ENCODE peak calls at places on chromosomes 7 and 10, in eight cellular contexts. One of them, this sample, is unnamed.

GRCh38 chr7:956031-956430 is 1.6 kb upstream of the ADAP1 start:
- DNase-seq in AG04450: no peak
- DNase-seq in MCF 10A: no peak
- DNase-seq in hippocampal formation: no peak
- DNase-seq in choroid plexus epithelial cell: no peak
- DNase-seq in AG08396: no peak
- DNase-seq in foreskin fibroblast: no peak
- DNase-seq in AG20443: no peak
- DNase-seq in this sample: no peak

GRCh38 chr7:155856656-155857055 is 44.4 kb upstream of the SHH start:
- DNase-seq in AG04450: no peak
- DNase-seq in MCF 10A: no peak
- DNase-seq in hippocampal formation: no peak
- DNase-seq in choroid plexus epithelial cell: no peak
- DNase-seq in AG08396: no peak
- DNase-seq in foreskin fibroblast: no peak
- DNase-seq in AG20443: no peak
- DNase-seq in this sample: no peak

GRCh38 chr10:124612611-124613498 is 131.3 kb downstream of the FAM53B start:
- DNase-seq in AG04450: no peak
- DNase-seq in MCF 10A: no peak
- DNase-seq in hippocampal formation: no peak
- DNase-seq in choroid plexus epithelial cell: peak; percentile 43
- DNase-seq in AG08396: peak; percentile 45
- DNase-seq in foreskin fibroblast: no peak
- DNase-seq in AG20443: peak; percentile 44
- DNase-seq in this sample: no peak

GRCh38 chr10:22481687-22482539 is 136.6 kb downstream of the SPAG6 start:
- DNase-seq in AG04450: no peak
- DNase-seq in MCF 10A: peak; percentile 79
- DNase-seq in hippocampal formation: no peak
- DNase-seq in choroid plexus epithelial cell: no peak
- DNase-seq in AG08396: no peak
- DNase-seq in foreskin fibroblast: no peak
- DNase-seq in AG20443: peak; percentile 60
- DNase-seq in this sample: no peak

GRCh38 chr7:2030475-2031456 is 202.0 kb downstream of the MAD1L1 start:
- DNase-seq in AG04450: no peak
- DNase-seq in MCF 10A: no peak
- DNase-seq in hippocampal formation: no peak
- DNase-seq in choroid plexus epithelial cell: no peak
- DNase-seq in AG08396: no peak
- DNase-seq in foreskin fibroblast: no peak
- DNase-seq in AG20443: no peak
- DNase-seq in this sample: no peak

GRCh38 chr10:44897049-44897448 is 14.1 kb upstream of the TMEM72 start:
- DNase-seq in AG04450: no peak
- DNase-seq in MCF 10A: no peak
- DNase-seq in hippocampal formation: no peak
- DNase-seq in choroid plexus epithelial cell: no peak
- DNase-seq in AG08396: no peak
- DNase-seq in foreskin fibroblast: no peak
- DNase-seq in AG20443: no peak
- DNase-seq in this sample: no peak

GRCh38 chr10:46555366-46555712 is 1.1 kb downstream of the GPRIN2 start:
- DNase-seq in AG04450: no peak
- DNase-seq in MCF 10A: no peak
- DNase-seq in hippocampal formation: no peak
- DNase-seq in choroid plexus epithelial cell: no peak
- DNase-seq in AG08396: no peak
- DNase-seq in foreskin fibroblast: no peak
- DNase-seq in AG20443: no peak
- DNase-seq in this sample: no peak

GRCh38 chr10:25261571-25261970 is 86.8 kb downstream of the GPR158 start:
- DNase-seq in AG04450: no peak
- DNase-seq in MCF 10A: no peak
- DNase-seq in hippocampal formation: no peak
- DNase-seq in choroid plexus epithelial cell: no peak
- DNase-seq in AG08396: no peak
- DNase-seq in foreskin fibroblast: no peak
- DNase-seq in AG20443: no peak
- DNase-seq in this sample: peak; percentile 7

GRCh38 chr7:108037140-108037539 is 34.2 kb upstream of the LAMB1 start:
- DNase-seq in AG04450: no peak
- DNase-seq in MCF 10A: no peak
- DNase-seq in hippocampal formation: no peak
- DNase-seq in choroid plexus epithelial cell: no peak
- DNase-seq in AG08396: no peak
- DNase-seq in foreskin fibroblast: no peak
- DNase-seq in AG20443: no peak
- DNase-seq in this sample: no peak

GRCh38 chr7:106730021-106730420 is 69.1 kb upstream of the CCDC71L start:
- DNase-seq in AG04450: no peak
- DNase-seq in MCF 10A: peak; percentile 34
- DNase-seq in hippocampal formation: no peak
- DNase-seq in choroid plexus epithelial cell: no peak
- DNase-seq in AG08396: no peak
- DNase-seq in foreskin fibroblast: no peak
- DNase-seq in AG20443: no peak
- DNase-seq in this sample: no peak

GRCh38 chr7:100964630-100965029 is 4.7 kb upstream of the MUC12 start:
- DNase-seq in AG04450: no peak
- DNase-seq in MCF 10A: no peak
- DNase-seq in hippocampal formation: no peak
- DNase-seq in choroid plexus epithelial cell: no peak
- DNase-seq in AG08396: no peak
- DNase-seq in foreskin fibroblast: no peak
- DNase-seq in AG20443: no peak
- DNase-seq in this sample: no peak

GRCh38 chr7:144717720-144718119 is 118.1 kb downstream of the TPK1 start:
- DNase-seq in AG04450: no peak
- DNase-seq in MCF 10A: no peak
- DNase-seq in hippocampal formation: no peak
- DNase-seq in choroid plexus epithelial cell: no peak
- DNase-seq in AG08396: no peak
- DNase-seq in foreskin fibroblast: no peak
- DNase-seq in AG20443: no peak
- DNase-seq in this sample: no peak

GRCh38 chr7:47085491-47086275 is 496.2 kb downstream of the TNS3 start:
- DNase-seq in AG04450: no peak
- DNase-seq in MCF 10A: no peak
- DNase-seq in hippocampal formation: no peak
- DNase-seq in choroid plexus epithelial cell: no peak
- DNase-seq in AG08396: no peak
- DNase-seq in foreskin fibroblast: no peak
- DNase-seq in AG20443: no peak
- DNase-seq in this sample: no peak

GRCh38 chr10:92891885-92892705 is 43.8 kb downstream of the EXOC6 start:
- DNase-seq in AG04450: peak; percentile 72
- DNase-seq in MCF 10A: peak; percentile 99
- DNase-seq in hippocampal formation: no peak
- DNase-seq in choroid plexus epithelial cell: peak; percentile 89
- DNase-seq in AG08396: peak; percentile 64
- DNase-seq in foreskin fibroblast: peak; percentile 85
- DNase-seq in AG20443: peak; percentile 32
- DNase-seq in this sample: no peak

GRCh38 chr10:28623483-28623882 is 53.8 kb upstream of the BAMBI start:
- DNase-seq in AG04450: no peak
- DNase-seq in MCF 10A: no peak
- DNase-seq in hippocampal formation: no peak
- DNase-seq in choroid plexus epithelial cell: no peak
- DNase-seq in AG08396: no peak
- DNase-seq in foreskin fibroblast: no peak
- DNase-seq in AG20443: no peak
- DNase-seq in this sample: no peak

GRCh38 chr7:30648744-30649540 is 33.3 kb downstream of the CRHR2 start:
- DNase-seq in AG04450: no peak
- DNase-seq in MCF 10A: no peak
- DNase-seq in hippocampal formation: no peak
- DNase-seq in choroid plexus epithelial cell: no peak
- DNase-seq in AG08396: no peak
- DNase-seq in foreskin fibroblast: no peak
- DNase-seq in AG20443: no peak
- DNase-seq in this sample: no peak

GRCh38 chr7:112080441-112080840 is 125.8 kb downstream of the DOCK4 start:
- DNase-seq in AG04450: peak; percentile 67
- DNase-seq in MCF 10A: peak; percentile 86
- DNase-seq in hippocampal formation: peak; percentile 38
- DNase-seq in choroid plexus epithelial cell: peak; percentile 94
- DNase-seq in AG08396: peak; percentile 49
- DNase-seq in foreskin fibroblast: peak; percentile 90
- DNase-seq in AG20443: peak; percentile 47
- DNase-seq in this sample: no peak

GRCh38 chr10:10845240-10845639 is 172.4 kb upstream of the CELF2 start:
- DNase-seq in AG04450: no peak
- DNase-seq in MCF 10A: no peak
- DNase-seq in hippocampal formation: no peak
- DNase-seq in choroid plexus epithelial cell: no peak
- DNase-seq in AG08396: no peak
- DNase-seq in foreskin fibroblast: no peak
- DNase-seq in AG20443: no peak
- DNase-seq in this sample: no peak

GRCh38 chr7:74043523-74043951 is 15.6 kb downstream of the ELN start:
- DNase-seq in AG04450: peak; percentile 44
- DNase-seq in MCF 10A: no peak
- DNase-seq in hippocampal formation: no peak
- DNase-seq in choroid plexus epithelial cell: peak; percentile 68
- DNase-seq in AG08396: peak; percentile 57
- DNase-seq in foreskin fibroblast: no peak
- DNase-seq in AG20443: no peak
- DNase-seq in this sample: no peak

GRCh38 chr7:78747568-78747967 is 705.9 kb downstream of the MAGI2 start:
- DNase-seq in AG04450: no peak
- DNase-seq in MCF 10A: no peak
- DNase-seq in hippocampal formation: no peak
- DNase-seq in choroid plexus epithelial cell: no peak
- DNase-seq in AG08396: no peak
- DNase-seq in foreskin fibroblast: no peak
- DNase-seq in AG20443: no peak
- DNase-seq in this sample: no peak

GRCh38 chr10:1382711-1383110 is 326.5 kb downstream of the WDR37 start:
- DNase-seq in AG04450: no peak
- DNase-seq in MCF 10A: no peak
- DNase-seq in hippocampal formation: no peak
- DNase-seq in choroid plexus epithelial cell: no peak
- DNase-seq in AG08396: no peak
- DNase-seq in foreskin fibroblast: no peak
- DNase-seq in AG20443: no peak
- DNase-seq in this sample: no peak

GRCh38 chr10:43111101-43111500 is 27.1 kb upstream of the CSGALNACT2 start:
- DNase-seq in AG04450: no peak
- DNase-seq in MCF 10A: no peak
- DNase-seq in hippocampal formation: no peak
- DNase-seq in choroid plexus epithelial cell: no peak
- DNase-seq in AG08396: no peak
- DNase-seq in foreskin fibroblast: no peak
- DNase-seq in AG20443: no peak
- DNase-seq in this sample: no peak

GRCh38 chr10:96686514-96686913 is 33.8 kb downstream of the PIK3AP1 start:
- DNase-seq in AG04450: no peak
- DNase-seq in MCF 10A: no peak
- DNase-seq in hippocampal formation: no peak
- DNase-seq in choroid plexus epithelial cell: no peak
- DNase-seq in AG08396: no peak
- DNase-seq in foreskin fibroblast: no peak
- DNase-seq in AG20443: no peak
- DNase-seq in this sample: no peak

GRCh38 chr10:130045091-130045652 is 65.5 kb downstream of the C10orf143 start:
- DNase-seq in AG04450: no peak
- DNase-seq in MCF 10A: peak; percentile 32
- DNase-seq in hippocampal formation: no peak
- DNase-seq in choroid plexus epithelial cell: no peak
- DNase-seq in AG08396: peak; percentile 53
- DNase-seq in foreskin fibroblast: no peak
- DNase-seq in AG20443: peak; percentile 76
- DNase-seq in this sample: no peak

GRCh38 chr7:34128762-34129161 is 223.4 kb downstream of the BMPER start:
- DNase-seq in AG04450: no peak
- DNase-seq in MCF 10A: peak; percentile 20
- DNase-seq in hippocampal formation: no peak
- DNase-seq in choroid plexus epithelial cell: peak; percentile 62
- DNase-seq in AG08396: no peak
- DNase-seq in foreskin fibroblast: peak; percentile 36
- DNase-seq in AG20443: peak; percentile 30
- DNase-seq in this sample: no peak

GRCh38 chr7:2357165-2357564 is 2.5 kb downstream of the EIF3B start:
- DNase-seq in AG04450: no peak
- DNase-seq in MCF 10A: peak; percentile 54
- DNase-seq in hippocampal formation: no peak
- DNase-seq in choroid plexus epithelial cell: no peak
- DNase-seq in AG08396: no peak
- DNase-seq in foreskin fibroblast: no peak
- DNase-seq in AG20443: peak; percentile 8
- DNase-seq in this sample: no peak

GRCh38 chr7:99521399-99521798 is 16.9 kb downstream of the ZKSCAN5 start:
- DNase-seq in AG04450: no peak
- DNase-seq in MCF 10A: no peak
- DNase-seq in hippocampal formation: no peak
- DNase-seq in choroid plexus epithelial cell: no peak
- DNase-seq in AG08396: no peak
- DNase-seq in foreskin fibroblast: no peak
- DNase-seq in AG20443: no peak
- DNase-seq in this sample: no peak

GRCh38 chr10:13416760-13417159 is 68.7 kb upstream of the SEPHS1 start:
- DNase-seq in AG04450: no peak
- DNase-seq in MCF 10A: no peak
- DNase-seq in hippocampal formation: no peak
- DNase-seq in choroid plexus epithelial cell: no peak
- DNase-seq in AG08396: no peak
- DNase-seq in foreskin fibroblast: no peak
- DNase-seq in AG20443: no peak
- DNase-seq in this sample: no peak

GRCh38 chr10:4427524-4427923 is 398.5 kb upstream of the AKR1E2 start:
- DNase-seq in AG04450: no peak
- DNase-seq in MCF 10A: no peak
- DNase-seq in hippocampal formation: no peak
- DNase-seq in choroid plexus epithelial cell: no peak
- DNase-seq in AG08396: no peak
- DNase-seq in foreskin fibroblast: no peak
- DNase-seq in AG20443: no peak
- DNase-seq in this sample: no peak

GRCh38 chr7:120837599-120837998 is 20.3 kb downstream of the TSPAN12 start:
- DNase-seq in AG04450: no peak
- DNase-seq in MCF 10A: no peak
- DNase-seq in hippocampal formation: no peak
- DNase-seq in choroid plexus epithelial cell: no peak
- DNase-seq in AG08396: no peak
- DNase-seq in foreskin fibroblast: no peak
- DNase-seq in AG20443: no peak
- DNase-seq in this sample: no peak

GRCh38 chr10:3528271-3528670 is 256.7 kb downstream of the KLF6 start:
- DNase-seq in AG04450: no peak
- DNase-seq in MCF 10A: no peak
- DNase-seq in hippocampal formation: no peak
- DNase-seq in choroid plexus epithelial cell: no peak
- DNase-seq in AG08396: no peak
- DNase-seq in foreskin fibroblast: no peak
- DNase-seq in AG20443: peak; percentile 32
- DNase-seq in this sample: no peak